ENCODE peak calls at places on chromosomes 12 and 14, in nine cellular contexts. One of them, this sample, is unnamed. For H3K36me3, the result is how much of the 10 kb centered on the place peaks cover.

GRCh38 chr12:131174901-131175300 is 221.2 kb downstream of the ADGRD1 start:
- DNase-seq in PC-3: no peak
- DNase-seq in CD8-positive, alpha-beta memory T cell: no peak
- DNase-seq in OCI-LY7: no peak
- DNase-seq in lung: no peak
- DNase-seq in tibial artery: no peak
- DNase-seq in BJ: no peak
- DNase-seq in bronchial epithelial cell: no peak
- DNase-seq in body of pancreas: no peak
- DNase-seq in this sample: no peak

GRCh38 chr12:106841471-106842302 is 67.2 kb downstream of the RIC8B start:
- DNase-seq in PC-3: peak
- DNase-seq in CD8-positive, alpha-beta memory T cell: peak
- DNase-seq in OCI-LY7: peak
- DNase-seq in lung: peak
- DNase-seq in tibial artery: no peak
- DNase-seq in BJ: peak
- DNase-seq in bronchial epithelial cell: peak
- DNase-seq in body of pancreas: peak
- DNase-seq in this sample: peak

GRCh38 chr12:112096667-112097066 is 11.9 kb downstream of the NAA25 start:
- DNase-seq in PC-3: peak
- DNase-seq in CD8-positive, alpha-beta memory T cell: no peak
- DNase-seq in OCI-LY7: no peak
- DNase-seq in lung: no peak
- DNase-seq in tibial artery: no peak
- DNase-seq in BJ: peak
- DNase-seq in bronchial epithelial cell: peak
- DNase-seq in body of pancreas: no peak
- DNase-seq in this sample: peak

GRCh38 chr12:105957058-105957457 is 181.7 kb downstream of the NUAK1 start:
- DNase-seq in PC-3: no peak
- DNase-seq in CD8-positive, alpha-beta memory T cell: no peak
- DNase-seq in OCI-LY7: no peak
- DNase-seq in lung: no peak
- DNase-seq in tibial artery: no peak
- DNase-seq in BJ: no peak
- DNase-seq in bronchial epithelial cell: no peak
- DNase-seq in body of pancreas: no peak
- DNase-seq in this sample: no peak

GRCh38 chr14:100246809-100247428 is 8.0 kb downstream of the YY1 start:
- DNase-seq in PC-3: peak
- DNase-seq in CD8-positive, alpha-beta memory T cell: peak
- DNase-seq in OCI-LY7: peak
- DNase-seq in lung: no peak
- DNase-seq in tibial artery: no peak
- DNase-seq in BJ: no peak
- DNase-seq in bronchial epithelial cell: peak
- DNase-seq in body of pancreas: no peak
- DNase-seq in this sample: peak

GRCh38 chr12:105658389-105658788 is 327.9 kb downstream of the C12orf75 start:
- DNase-seq in PC-3: no peak
- DNase-seq in CD8-positive, alpha-beta memory T cell: no peak
- DNase-seq in OCI-LY7: no peak
- DNase-seq in lung: no peak
- DNase-seq in tibial artery: no peak
- DNase-seq in BJ: no peak
- DNase-seq in bronchial epithelial cell: no peak
- DNase-seq in body of pancreas: no peak
- DNase-seq in this sample: no peak

GRCh38 chr12:77893918-77894317 is 63.2 kb downstream of the NAV3 start:
- DNase-seq in PC-3: peak
- DNase-seq in CD8-positive, alpha-beta memory T cell: no peak
- DNase-seq in OCI-LY7: no peak
- DNase-seq in lung: no peak
- DNase-seq in tibial artery: no peak
- DNase-seq in BJ: no peak
- DNase-seq in bronchial epithelial cell: peak
- DNase-seq in body of pancreas: peak
- DNase-seq in this sample: no peak

GRCh38 chr12:63994704-63995103 is 150.2 kb downstream of the SRGAP1 start:
- DNase-seq in PC-3: no peak
- DNase-seq in CD8-positive, alpha-beta memory T cell: no peak
- DNase-seq in OCI-LY7: no peak
- DNase-seq in lung: no peak
- DNase-seq in tibial artery: no peak
- DNase-seq in BJ: no peak
- DNase-seq in bronchial epithelial cell: no peak
- DNase-seq in body of pancreas: no peak
- DNase-seq in this sample: no peak

GRCh38 chr12:108595711-108596647 is 1.9 kb downstream of the TMEM119 start:
- DNase-seq in PC-3: no peak
- DNase-seq in CD8-positive, alpha-beta memory T cell: no peak
- DNase-seq in OCI-LY7: no peak
- DNase-seq in lung: no peak
- DNase-seq in tibial artery: no peak
- DNase-seq in BJ: no peak
- DNase-seq in bronchial epithelial cell: no peak
- DNase-seq in body of pancreas: no peak
- DNase-seq in this sample: peak

GRCh38 chr12:115337693-115338543 is 653.9 kb upstream of the TBX3 start:
- DNase-seq in PC-3: peak
- DNase-seq in CD8-positive, alpha-beta memory T cell: no peak
- DNase-seq in OCI-LY7: no peak
- DNase-seq in lung: no peak
- DNase-seq in tibial artery: peak
- DNase-seq in BJ: peak
- DNase-seq in bronchial epithelial cell: peak
- DNase-seq in body of pancreas: peak
- DNase-seq in this sample: peak

GRCh38 chr12:117343296-117343695 is 18.1 kb downstream of the NOS1 start:
- DNase-seq in PC-3: peak
- DNase-seq in CD8-positive, alpha-beta memory T cell: no peak
- DNase-seq in OCI-LY7: no peak
- DNase-seq in lung: no peak
- DNase-seq in tibial artery: no peak
- DNase-seq in BJ: no peak
- DNase-seq in bronchial epithelial cell: no peak
- DNase-seq in body of pancreas: no peak
- DNase-seq in this sample: no peak

GRCh38 chr14:98103705-98104104 is 1168.3 kb downstream of the BCL11B start:
- DNase-seq in PC-3: no peak
- DNase-seq in CD8-positive, alpha-beta memory T cell: peak
- DNase-seq in OCI-LY7: no peak
- DNase-seq in lung: no peak
- DNase-seq in tibial artery: no peak
- DNase-seq in BJ: no peak
- DNase-seq in bronchial epithelial cell: no peak
- DNase-seq in body of pancreas: no peak
- DNase-seq in this sample: no peak

GRCh38 chr12:88310069-88310468 is 168.0 kb downstream of the TMTC3 start:
- DNase-seq in PC-3: peak
- DNase-seq in CD8-positive, alpha-beta memory T cell: no peak
- DNase-seq in OCI-LY7: no peak
- DNase-seq in lung: no peak
- DNase-seq in tibial artery: no peak
- DNase-seq in BJ: peak
- DNase-seq in bronchial epithelial cell: peak
- DNase-seq in body of pancreas: no peak
- DNase-seq in this sample: no peak

GRCh38 chr14:71327691-71328090 is 420.4 kb downstream of the PCNX1 start:
- DNase-seq in PC-3: no peak
- DNase-seq in CD8-positive, alpha-beta memory T cell: no peak
- DNase-seq in OCI-LY7: no peak
- DNase-seq in lung: no peak
- DNase-seq in tibial artery: no peak
- DNase-seq in BJ: no peak
- DNase-seq in bronchial epithelial cell: no peak
- DNase-seq in body of pancreas: no peak
- DNase-seq in this sample: no peak
- H3K4me3 ChIP-seq in PC-3: no peak
- H3K4me3 ChIP-seq in CD8-positive, alpha-beta memory T cell: no peak
- H3K4me3 ChIP-seq in OCI-LY7: no peak
- H3K4me3 ChIP-seq in lung: no peak
- H3K4me3 ChIP-seq in tibial artery: no peak
- H3K4me3 ChIP-seq in BJ: no peak
- H3K4me3 ChIP-seq in bronchial epithelial cell: no peak
- H3K4me3 ChIP-seq in body of pancreas: no peak
- H3K4me3 ChIP-seq in this sample: no peak

GRCh38 chr12:39003541-39004160 is 98.3 kb upstream of the CPNE8 start:
- DNase-seq in PC-3: peak
- DNase-seq in CD8-positive, alpha-beta memory T cell: no peak
- DNase-seq in OCI-LY7: no peak
- DNase-seq in lung: no peak
- DNase-seq in tibial artery: no peak
- DNase-seq in BJ: no peak
- DNase-seq in bronchial epithelial cell: no peak
- DNase-seq in body of pancreas: no peak
- DNase-seq in this sample: no peak

GRCh38 chr12:38995249-38995648 is 89.9 kb upstream of the CPNE8 start:
- DNase-seq in PC-3: no peak
- DNase-seq in CD8-positive, alpha-beta memory T cell: no peak
- DNase-seq in OCI-LY7: no peak
- DNase-seq in lung: no peak
- DNase-seq in tibial artery: no peak
- DNase-seq in BJ: no peak
- DNase-seq in bronchial epithelial cell: no peak
- DNase-seq in body of pancreas: no peak
- DNase-seq in this sample: no peak

GRCh38 chr12:39005671-39006070 is 100.3 kb upstream of the CPNE8 start:
- DNase-seq in PC-3: no peak
- DNase-seq in CD8-positive, alpha-beta memory T cell: no peak
- DNase-seq in OCI-LY7: no peak
- DNase-seq in lung: no peak
- DNase-seq in tibial artery: no peak
- DNase-seq in BJ: no peak
- DNase-seq in bronchial epithelial cell: no peak
- DNase-seq in body of pancreas: no peak
- DNase-seq in this sample: no peak

GRCh38 chr12:38998887-38999482 is 93.6 kb upstream of the CPNE8 start:
- DNase-seq in PC-3: no peak
- DNase-seq in CD8-positive, alpha-beta memory T cell: no peak
- DNase-seq in OCI-LY7: no peak
- DNase-seq in lung: no peak
- DNase-seq in tibial artery: no peak
- DNase-seq in BJ: no peak
- DNase-seq in bronchial epithelial cell: no peak
- DNase-seq in body of pancreas: no peak
- DNase-seq in this sample: no peak

GRCh38 chr12:39000370-39000769 is 95.0 kb upstream of the CPNE8 start:
- DNase-seq in PC-3: no peak
- DNase-seq in CD8-positive, alpha-beta memory T cell: no peak
- DNase-seq in OCI-LY7: no peak
- DNase-seq in lung: no peak
- DNase-seq in tibial artery: no peak
- DNase-seq in BJ: no peak
- DNase-seq in bronchial epithelial cell: no peak
- DNase-seq in body of pancreas: no peak
- DNase-seq in this sample: no peak
- H3K36me3 ChIP-seq in PC-3: under half
- H3K36me3 ChIP-seq in CD8-positive, alpha-beta memory T cell: under half
- H3K36me3 ChIP-seq in OCI-LY7: under half
- H3K36me3 ChIP-seq in lung: under half
- H3K36me3 ChIP-seq in tibial artery: under half
- H3K36me3 ChIP-seq in BJ: under half
- H3K36me3 ChIP-seq in bronchial epithelial cell: under half
- H3K36me3 ChIP-seq in body of pancreas: under half
- H3K36me3 ChIP-seq in this sample: under half

DNA sequence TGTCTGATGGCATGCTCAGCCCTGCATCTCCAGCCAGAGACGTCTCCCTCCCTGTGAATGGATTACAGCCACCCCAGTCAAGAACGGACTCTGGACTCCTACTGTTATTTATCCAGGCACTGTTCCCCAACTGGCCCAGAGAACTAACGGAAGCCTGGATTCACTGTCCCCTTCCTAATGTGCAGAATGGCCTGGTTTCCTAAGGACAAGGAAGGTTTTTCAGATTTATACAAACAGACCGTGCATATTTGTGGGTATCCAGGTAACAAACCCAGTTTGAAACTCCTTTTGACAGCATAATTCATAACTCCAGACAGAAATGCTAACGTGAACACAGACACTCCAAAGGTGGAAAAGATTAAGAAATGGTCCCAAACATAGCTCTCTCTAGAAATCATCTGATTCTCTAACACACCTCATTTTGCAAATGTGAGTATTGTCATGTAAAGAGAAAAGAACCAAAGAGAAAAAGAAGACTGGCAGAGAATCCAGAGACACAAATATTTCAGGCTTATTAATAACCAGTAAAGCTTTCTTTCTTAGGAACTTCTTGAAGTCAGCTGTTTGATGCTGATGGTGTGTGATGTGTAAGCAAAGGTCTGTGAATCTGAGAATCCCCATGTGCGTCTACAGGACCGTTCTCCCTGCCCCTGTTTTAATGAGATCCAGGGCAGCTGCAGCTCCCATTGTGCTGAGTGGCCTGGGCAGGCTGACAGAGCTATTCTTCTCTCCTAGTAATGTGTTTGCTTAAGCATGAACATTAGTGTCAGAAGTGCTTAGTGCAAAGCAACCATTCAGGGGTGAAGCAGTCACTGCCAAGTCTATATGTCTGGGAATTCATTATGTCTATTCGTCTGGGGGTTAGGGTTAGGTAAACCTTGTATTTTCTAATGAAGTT is 86.8 kb upstream of the HIF1A start:
- DNase-seq in PC-3: peak
- DNase-seq in CD8-positive, alpha-beta memory T cell: no peak
- DNase-seq in OCI-LY7: no peak
- DNase-seq in lung: no peak
- DNase-seq in tibial artery: no peak
- DNase-seq in BJ: no peak
- DNase-seq in bronchial epithelial cell: no peak
- DNase-seq in body of pancreas: no peak
- DNase-seq in this sample: peak
- H3K4me3 ChIP-seq in PC-3: no peak
- H3K4me3 ChIP-seq in CD8-positive, alpha-beta memory T cell: no peak
- H3K4me3 ChIP-seq in OCI-LY7: no peak
- H3K4me3 ChIP-seq in lung: no peak
- H3K4me3 ChIP-seq in tibial artery: no peak
- H3K4me3 ChIP-seq in BJ: no peak
- H3K4me3 ChIP-seq in bronchial epithelial cell: no peak
- H3K4me3 ChIP-seq in body of pancreas: no peak
- H3K4me3 ChIP-seq in this sample: no peak

GRCh38 chr14:39184628-39185255 is 9.7 kb downstream of the PNN start:
- DNase-seq in PC-3: no peak
- DNase-seq in CD8-positive, alpha-beta memory T cell: no peak
- DNase-seq in OCI-LY7: no peak
- DNase-seq in lung: no peak
- DNase-seq in tibial artery: no peak
- DNase-seq in BJ: no peak
- DNase-seq in bronchial epithelial cell: no peak
- DNase-seq in body of pancreas: no peak
- DNase-seq in this sample: no peak
- H3K36me3 ChIP-seq in PC-3: under half
- H3K36me3 ChIP-seq in CD8-positive, alpha-beta memory T cell: under half
- H3K36me3 ChIP-seq in OCI-LY7: half or more
- H3K36me3 ChIP-seq in lung: under half
- H3K36me3 ChIP-seq in tibial artery: under half
- H3K36me3 ChIP-seq in BJ: under half
- H3K36me3 ChIP-seq in bronchial epithelial cell: under half
- H3K36me3 ChIP-seq in body of pancreas: under half
- H3K36me3 ChIP-seq in this sample: half or more